ENCODE peak calls at places on chromosomes 1 and 21, in four cellular contexts. One of them, this sample, is unnamed.

GRCh38 chr1:203650012-203650836 is 23.6 kb downstream of the ATP2B4 start:
- DNase-seq in psoas muscle: peak
- DNase-seq in GM12865: peak
- DNase-seq in astrocyte of the spinal cord: peak
- DNase-seq in this sample: peak

GRCh38 chr1:15258828-15259588 is 12.0 kb downstream of the FHAD1 start:
- DNase-seq in psoas muscle: no peak
- DNase-seq in astrocyte of the spinal cord: no peak
- DNase-seq in GM12865: no peak
- DNase-seq in this sample: no peak

GRCh38 chr1:181097242-181097641 is 8.7 kb downstream of the IER5 start:
- DNase-seq in astrocyte of the spinal cord: no peak
- DNase-seq in GM12865: no peak
- DNase-seq in psoas muscle: peak
- DNase-seq in this sample: no peak

GRCh38 chr1:208510192-208510952 is 266.2 kb upstream of the PLXNA2 start:
- DNase-seq in astrocyte of the spinal cord: peak
- DNase-seq in GM12865: no peak
- DNase-seq in psoas muscle: no peak
- DNase-seq in this sample: no peak

GRCh38 chr1:232468249-232468648 is 161.7 kb downstream of the SIPA1L2 start:
- DNase-seq in GM12865: no peak
- DNase-seq in astrocyte of the spinal cord: no peak
- DNase-seq in psoas muscle: no peak
- DNase-seq in this sample: no peak

GRCh38 chr1:11924334-11925195 is 1.7 kb downstream of the KIAA2013 start:
- DNase-seq in psoas muscle: no peak
- DNase-seq in astrocyte of the spinal cord: no peak
- DNase-seq in GM12865: peak
- DNase-seq in this sample: no peak

GRCh38 chr21:45970674-45971486 is 10.7 kb upstream of the COL6A1 start:
- DNase-seq in GM12865: no peak
- DNase-seq in astrocyte of the spinal cord: no peak
- DNase-seq in psoas muscle: peak
- DNase-seq in this sample: peak

GRCh38 chr1:65279092-65279448 is 30.3 kb upstream of the DNAJC6 start:
- DNase-seq in GM12865: no peak
- DNase-seq in psoas muscle: no peak
- DNase-seq in astrocyte of the spinal cord: no peak
- DNase-seq in this sample: no peak

GRCh38 chr1:203435628-203436027 is 40.0 kb upstream of the PRELP start:
- DNase-seq in GM12865: no peak
- DNase-seq in psoas muscle: no peak
- DNase-seq in astrocyte of the spinal cord: no peak
- DNase-seq in this sample: no peak

GRCh38 chr1:97996880-97997279 is 76.0 kb upstream of the DPYD start:
- DNase-seq in astrocyte of the spinal cord: no peak
- DNase-seq in psoas muscle: no peak
- DNase-seq in GM12865: no peak
- DNase-seq in this sample: no peak

GRCh38 chr1:232226197-232226681 is 403.7 kb downstream of the SIPA1L2 start:
- DNase-seq in GM12865: peak
- DNase-seq in astrocyte of the spinal cord: peak
- DNase-seq in psoas muscle: no peak
- DNase-seq in this sample: peak

GRCh38 chr1:35573776-35574654 is 901 bp downstream of the TFAP2E start:
- DNase-seq in GM12865: no peak
- DNase-seq in astrocyte of the spinal cord: no peak
- DNase-seq in psoas muscle: no peak
- DNase-seq in this sample: no peak

GRCh38 chr21:45556645-45557601 is 14.7 kb upstream of the SLC19A1 start:
- DNase-seq in psoas muscle: no peak
- DNase-seq in GM12865: no peak
- DNase-seq in astrocyte of the spinal cord: no peak
- DNase-seq in this sample: peak

GRCh38 chr1:25694167-25694566 is 77.6 kb downstream of the MAN1C1 start:
- DNase-seq in GM12865: no peak
- DNase-seq in psoas muscle: no peak
- DNase-seq in astrocyte of the spinal cord: no peak
- DNase-seq in this sample: peak

GRCh38 chr1:153991806-153992205 is 1.2 kb downstream of the RPS27 start:
- DNase-seq in psoas muscle: no peak
- DNase-seq in astrocyte of the spinal cord: no peak
- DNase-seq in GM12865: no peak
- DNase-seq in this sample: no peak

GRCh38 chr1:29786195-29786594 is 549.9 kb downstream of the PTPRU start:
- DNase-seq in psoas muscle: no peak
- DNase-seq in astrocyte of the spinal cord: no peak
- DNase-seq in GM12865: no peak
- DNase-seq in this sample: no peak

GRCh38 chr1:16236091-16236494 is 890 bp downstream of the CPLANE2 start:
- DNase-seq in psoas muscle: no peak
- DNase-seq in GM12865: peak
- DNase-seq in astrocyte of the spinal cord: peak
- DNase-seq in this sample: no peak

GRCh38 chr1:85628791-85629531 is 48.4 kb downstream of the CCN1 start:
- DNase-seq in GM12865: no peak
- DNase-seq in astrocyte of the spinal cord: peak
- DNase-seq in psoas muscle: peak
- DNase-seq in this sample: peak

GRCh38 chr1:24735156-24735618 is 10.1 kb upstream of the CLIC4 start:
- DNase-seq in GM12865: no peak
- DNase-seq in psoas muscle: no peak
- DNase-seq in astrocyte of the spinal cord: no peak
- DNase-seq in this sample: no peak

GRCh38 chr1:156465747-156466365 is 34.7 kb downstream of the MEF2D start:
- DNase-seq in astrocyte of the spinal cord: no peak
- DNase-seq in psoas muscle: no peak
- DNase-seq in GM12865: no peak
- DNase-seq in this sample: peak

GRCh38 chr21:15224346-15225086 is 159.7 kb upstream of the NRIP1 start:
- DNase-seq in psoas muscle: no peak
- DNase-seq in astrocyte of the spinal cord: peak
- DNase-seq in GM12865: no peak
- DNase-seq in this sample: peak

GRCh38 chr1:29490204-29490934 is 254.0 kb downstream of the PTPRU start:
- DNase-seq in GM12865: no peak
- DNase-seq in astrocyte of the spinal cord: no peak
- DNase-seq in psoas muscle: no peak
- DNase-seq in this sample: no peak

GRCh38 chr21:32114434-32115063 is 164.3 kb downstream of the MIS18A start:
- DNase-seq in GM12865: no peak
- DNase-seq in astrocyte of the spinal cord: no peak
- DNase-seq in psoas muscle: no peak
- DNase-seq in this sample: no peak

GRCh38 chr1:221045842-221046831 is 166.9 kb downstream of the HLX start:
- DNase-seq in psoas muscle: no peak
- DNase-seq in GM12865: peak
- DNase-seq in astrocyte of the spinal cord: peak
- DNase-seq in this sample: peak

GRCh38 chr1:46302091-46303037 is 1.1 kb downstream of the LRRC41 start:
- DNase-seq in astrocyte of the spinal cord: peak
- DNase-seq in GM12865: peak
- DNase-seq in psoas muscle: peak
- DNase-seq in this sample: peak

GRCh38 chr1:222240536-222241181 is 307.2 kb downstream of the HHIPL2 start:
- DNase-seq in psoas muscle: no peak
- DNase-seq in astrocyte of the spinal cord: peak
- DNase-seq in GM12865: no peak
- DNase-seq in this sample: peak

GRCh38 chr1:163115887-163116286 is 46.7 kb downstream of the RGS4 start:
- DNase-seq in astrocyte of the spinal cord: no peak
- DNase-seq in GM12865: no peak
- DNase-seq in psoas muscle: no peak
- DNase-seq in this sample: no peak

GRCh38 chr1:37472994-37473393 is 1.4 kb upstream of the ZC3H12A start:
- DNase-seq in GM12865: no peak
- DNase-seq in astrocyte of the spinal cord: no peak
- DNase-seq in psoas muscle: no peak
- DNase-seq in this sample: no peak
- H3K4me3 ChIP-seq in GM12865: no peak
- H3K4me3 ChIP-seq in astrocyte of the spinal cord: peak
- H3K4me3 ChIP-seq in psoas muscle: peak
- H3K4me3 ChIP-seq in this sample: peak

GRCh38 chr1:89149229-89149628 is 23.3 kb upstream of the GBP2 start:
- DNase-seq in GM12865: no peak
- DNase-seq in astrocyte of the spinal cord: peak
- DNase-seq in psoas muscle: no peak
- DNase-seq in this sample: peak
- TF ChIP-seq CTCF in GM12865: no peak
- TF ChIP-seq CTCF in astrocyte of the spinal cord: peak
- TF ChIP-seq CTCF in psoas muscle: peak
- TF ChIP-seq CTCF in this sample: peak

GRCh38 chr1:216944864-216945505 is 221.8 kb upstream of the ESRRG start:
- DNase-seq in GM12865: no peak
- DNase-seq in psoas muscle: no peak
- DNase-seq in astrocyte of the spinal cord: no peak
- DNase-seq in this sample: no peak
- H3K4me3 ChIP-seq in GM12865: no peak
- H3K4me3 ChIP-seq in psoas muscle: no peak
- H3K4me3 ChIP-seq in astrocyte of the spinal cord: no peak
- H3K4me3 ChIP-seq in this sample: no peak

GRCh38 chr1:53265581-53265980 is 27.3 kb upstream of the MAGOH start:
- DNase-seq in psoas muscle: no peak
- DNase-seq in GM12865: no peak
- DNase-seq in astrocyte of the spinal cord: no peak
- DNase-seq in this sample: no peak

GRCh38 chr1:53262000-53262399 is 23.7 kb upstream of the MAGOH start:
- DNase-seq in GM12865: no peak
- DNase-seq in astrocyte of the spinal cord: no peak
- DNase-seq in psoas muscle: no peak
- DNase-seq in this sample: no peak

GRCh38 chr1:53267761-53268160 is 29.4 kb upstream of the MAGOH start:
- DNase-seq in psoas muscle: no peak
- DNase-seq in astrocyte of the spinal cord: no peak
- DNase-seq in GM12865: no peak
- DNase-seq in this sample: no peak

GRCh38 chr1:53264048-53264447 is 25.7 kb upstream of the MAGOH start:
- DNase-seq in astrocyte of the spinal cord: no peak
- DNase-seq in GM12865: no peak
- DNase-seq in psoas muscle: no peak
- DNase-seq in this sample: no peak

GRCh38 chr1:53266038-53266437 is 27.7 kb upstream of the MAGOH start:
- DNase-seq in psoas muscle: no peak
- DNase-seq in GM12865: no peak
- DNase-seq in astrocyte of the spinal cord: no peak
- DNase-seq in this sample: no peak
- TF ChIP-seq CTCF in psoas muscle: no peak
- TF ChIP-seq CTCF in GM12865: no peak
- TF ChIP-seq CTCF in astrocyte of the spinal cord: peak
- TF ChIP-seq CTCF in this sample: peak

DNA sequence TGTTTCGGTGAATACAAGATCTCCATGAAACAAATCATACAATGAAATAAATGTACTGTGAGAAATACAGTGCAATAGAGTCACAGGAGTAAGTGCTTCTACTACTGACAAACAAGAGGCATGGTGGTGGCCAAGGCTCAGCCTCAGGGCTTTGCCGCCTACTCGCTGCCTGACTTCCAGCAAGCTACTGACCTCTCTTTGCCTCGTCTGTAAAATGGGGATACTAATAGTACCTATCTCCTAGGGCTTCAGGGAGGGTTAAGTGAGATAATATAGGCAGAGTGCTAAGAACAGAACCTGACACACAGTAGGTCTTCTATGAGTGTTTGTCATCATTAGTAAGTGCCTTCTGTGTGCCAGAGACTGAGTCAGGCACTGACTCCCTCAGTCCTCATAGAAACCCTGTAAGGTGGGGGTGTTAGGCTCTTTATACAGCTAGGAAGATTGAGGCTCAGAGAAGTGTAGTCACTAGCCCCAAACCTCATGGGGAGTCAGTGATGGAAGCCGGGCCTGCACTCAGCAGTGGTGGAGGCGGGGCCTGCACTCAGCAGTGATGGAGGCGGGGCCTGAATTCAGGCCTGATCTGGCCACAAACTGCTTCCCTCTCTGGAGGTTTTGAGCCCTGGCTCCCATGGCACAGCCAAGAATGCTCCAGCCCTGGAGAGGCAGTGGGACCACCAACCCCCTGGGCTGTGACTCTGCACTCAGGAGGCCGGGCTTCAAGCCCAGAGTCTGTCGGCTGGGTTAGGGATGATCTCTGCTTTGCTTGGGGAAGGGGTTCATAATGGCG is 6.8 kb downstream of the BSND start:
- DNase-seq in psoas muscle: no peak
- DNase-seq in GM12865: no peak
- DNase-seq in astrocyte of the spinal cord: no peak
- DNase-seq in this sample: no peak
- H3K4me3 ChIP-seq in psoas muscle: no peak
- H3K4me3 ChIP-seq in GM12865: no peak
- H3K4me3 ChIP-seq in astrocyte of the spinal cord: no peak
- H3K4me3 ChIP-seq in this sample: no peak

GRCh38 chr1:67723126-67723525 is 38.1 kb downstream of the GADD45A start:
- DNase-seq in astrocyte of the spinal cord: no peak
- DNase-seq in GM12865: no peak
- DNase-seq in psoas muscle: no peak
- DNase-seq in this sample: no peak

GRCh38 chr1:67726224-67726623 is 41.2 kb downstream of the GADD45A start:
- DNase-seq in astrocyte of the spinal cord: no peak
- DNase-seq in psoas muscle: no peak
- DNase-seq in GM12865: no peak
- DNase-seq in this sample: peak

GRCh38 chr1:67723620-67724019 is 38.6 kb downstream of the GADD45A start:
- DNase-seq in GM12865: peak
- DNase-seq in psoas muscle: no peak
- DNase-seq in astrocyte of the spinal cord: peak
- DNase-seq in this sample: peak

GRCh38 chr1:67722292-67722944 is 37.4 kb downstream of the GADD45A start:
- DNase-seq in GM12865: no peak
- DNase-seq in astrocyte of the spinal cord: peak
- DNase-seq in psoas muscle: no peak
- DNase-seq in this sample: peak

DNA sequence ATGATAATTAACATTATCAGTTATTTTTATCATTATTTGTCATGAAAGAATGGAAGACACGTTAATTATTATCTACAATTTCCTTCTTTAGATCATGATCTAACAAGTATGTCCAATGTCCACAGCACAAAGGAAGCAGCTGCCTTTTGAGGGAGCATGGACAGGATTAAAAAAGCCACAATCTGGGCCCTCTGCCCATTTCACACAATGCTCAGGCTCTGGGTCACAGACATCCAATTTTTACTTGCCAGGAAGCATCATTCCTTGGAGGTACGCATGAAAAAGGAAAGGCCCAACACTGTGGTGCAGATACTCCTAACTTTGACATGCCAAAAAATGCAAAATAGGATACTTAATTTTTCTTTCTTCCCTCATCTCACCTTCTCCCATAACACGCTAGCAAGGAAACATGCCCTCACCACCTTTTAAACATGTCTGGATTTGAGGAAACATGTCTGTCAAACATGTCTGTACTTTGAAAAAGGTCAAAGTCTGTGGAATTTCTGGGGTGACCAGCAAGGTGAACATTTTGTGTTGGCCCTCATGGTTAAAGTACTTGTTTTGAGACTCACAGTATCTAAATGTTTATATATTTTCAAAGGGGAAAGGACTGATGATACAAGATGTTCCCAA is 40.0 kb downstream of the GADD45A start:
- DNase-seq in GM12865: no peak
- DNase-seq in astrocyte of the spinal cord: peak
- DNase-seq in psoas muscle: peak
- DNase-seq in this sample: peak
- TF ChIP-seq CTCF in GM12865: no peak
- TF ChIP-seq CTCF in astrocyte of the spinal cord: no peak
- TF ChIP-seq CTCF in psoas muscle: no peak
- TF ChIP-seq CTCF in this sample: no peak